ENCODE peak calls at places on chromosomes 6 and 20, in nine cellular contexts. F, I, E, V, J, Z, O, Q and R are unnamed samples.

GRCh38 chr20:53683506-53683905 is 89.9 kb upstream of the ZNF217 start:
- DNase-seq in V (no peak), Z (no peak), E (no peak), F (no peak), O (no peak), I (no peak), J (no peak), Q (no peak), R (no peak)

GRCh38 chr6:35298625-35299140 is 1.1 kb downstream of the DEF6 start:
- DNase-seq in J (no peak), V (no peak), Z (no peak), F (no peak), Q (no peak), O (no peak), E (no peak), I (no peak), R (no peak)

GRCh38 chr6:127897437-127897836 is 3.4 kb downstream of the THEMIS start:
- DNase-seq in Z (no peak), Q (no peak), E (no peak), V (no peak), I (no peak), O (no peak), F (no peak), J (no peak), R (no peak)

GRCh38 chr20:48794360-48794759 is 33.4 kb downstream of the PREX1 start:
- DNase-seq in I (no peak), Q (no peak), V (no peak), J (peak), F (no peak), E (no peak), Z (no peak), O (peak), R (no peak)

GRCh38 chr6:31174378-31174777 is 3.9 kb upstream of the POU5F1 start:
- DNase-seq in Q (no peak), E (no peak), V (no peak), I (no peak), J (no peak), Z (no peak), O (no peak), F (no peak), R (no peak)

GRCh38 chr20:17621229-17621968 is 51.5 kb downstream of the DSTN start:
- DNase-seq in E (no peak), O (no peak), Q (no peak), I (no peak), F (no peak), V (no peak), J (peak), Z (no peak), R (no peak)

GRCh38 chr6:22512716-22513452 is 56.5 kb upstream of the HDGFL1 start:
- DNase-seq in Z (peak), J (no peak), O (no peak), E (no peak), I (no peak), V (no peak), F (no peak), Q (no peak), R (no peak)

GRCh38 chr6:27205375-27206278 is 41.9 kb upstream of the PRSS16 start:
- DNase-seq in E (no peak), J (no peak), Q (no peak), F (no peak), Z (peak), O (no peak), I (no peak), V (no peak), R (no peak)

GRCh38 chr6:33830635-33831240 is 26.9 kb upstream of the MLN start:
- DNase-seq in O (no peak), E (no peak), Z (no peak), Q (no peak), F (no peak), V (no peak), J (no peak), I (no peak), R (no peak)

GRCh38 chr20:51631011-51631950 is 88.8 kb upstream of the NFATC2 start:
- DNase-seq in E (peak), V (peak), J (no peak), O (no peak), Z (peak), F (no peak), Q (no peak), I (no peak), R (peak)

GRCh38 chr6:12656841-12657435 is 59.6 kb upstream of the PHACTR1 start:
- DNase-seq in J (no peak), Z (no peak), V (no peak), O (no peak), I (no peak), F (no peak), Q (no peak), E (no peak), R (no peak)

GRCh38 chr6:5599112-5599511 is 337.8 kb downstream of the FARS2 start:
- DNase-seq in F (no peak), V (no peak), Z (no peak), I (no peak), E (peak), J (no peak), O (no peak), Q (no peak), R (peak)

GRCh38 chr20:1341561-1342265 is 12.8 kb upstream of the SDCBP2 start:
- DNase-seq in Q (no peak), I (no peak), Z (peak), F (peak), E (no peak), V (no peak), J (peak), O (no peak), R (peak)

GRCh38 chr6:118283759-118284158 is 264.3 kb upstream of the PLN start:
- DNase-seq in F (no peak), O (peak), Q (peak), I (no peak), Z (peak), V (no peak), J (no peak), E (no peak), R (no peak)

GRCh38 chr6:3906191-3907019 is 57.2 kb downstream of the FAM50B start:
- DNase-seq in V (no peak), J (no peak), Z (no peak), E (no peak), F (no peak), I (no peak), O (no peak), Q (no peak), R (no peak)

GRCh38 chr20:10591956-10592521 is 81.8 kb downstream of the JAG1 start:
- DNase-seq in Q (no peak), O (no peak), Z (no peak), J (no peak), V (no peak), E (no peak), I (no peak), F (no peak), R (no peak)

GRCh38 chr6:106486236-106486635 is 125.7 kb downstream of the CRYBG1 start:
- DNase-seq in O (no peak), Q (no peak), J (no peak), F (no peak), E (no peak), I (no peak), V (no peak), Z (peak), R (no peak)

DNA sequence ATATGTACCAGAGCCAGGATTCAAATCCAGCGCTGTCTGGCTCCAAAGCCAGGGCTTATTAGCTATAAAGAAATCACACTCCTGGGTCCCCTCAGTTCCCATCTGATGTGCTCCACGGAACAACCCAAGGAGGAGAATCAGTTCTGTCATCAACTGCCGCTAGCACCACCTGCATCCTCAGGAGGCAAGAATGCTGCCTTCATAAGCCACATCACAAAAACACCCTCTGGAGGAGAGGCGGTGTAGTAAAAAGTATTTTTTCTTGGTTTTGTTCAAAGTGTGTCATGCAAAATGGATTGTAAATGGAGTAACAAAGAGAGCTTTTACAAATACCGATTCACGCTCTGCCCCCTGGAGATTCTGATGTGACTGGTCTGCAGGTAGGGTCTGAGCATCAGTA is 57.1 kb downstream of the TNFRSF21 start:
- DNase-seq in E (no peak), I (no peak), J (no peak), V (no peak), O (no peak), F (no peak), Z (no peak), Q (no peak), R (no peak)
- TF ChIP-seq CTCF in E (no peak), I (no peak), J (peak), V (no peak), O (no peak), F (no peak), Z (no peak), Q (no peak), R (no peak)

DNA sequence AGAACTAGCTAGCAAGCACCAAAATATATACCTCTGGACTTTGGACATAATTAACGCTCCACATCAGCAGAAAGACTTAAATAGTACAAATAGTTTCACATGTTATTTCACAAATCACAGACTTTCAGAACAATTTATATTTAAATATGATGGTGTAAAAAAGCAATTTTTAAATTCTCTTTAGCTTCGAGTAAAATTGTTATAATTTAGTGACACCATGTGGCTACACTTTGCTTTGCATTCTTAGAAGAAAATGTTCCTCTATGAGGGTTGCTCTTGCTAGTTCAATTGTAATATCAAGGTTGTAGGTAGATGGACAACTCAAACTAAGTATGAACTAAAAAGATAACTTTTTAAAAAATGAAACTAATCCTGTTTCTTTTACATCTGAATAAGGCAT is 69.0 kb downstream of the BTBD9 start:
- DNase-seq in V (no peak), Q (no peak), I (no peak), O (no peak), F (no peak), J (no peak), E (no peak), Z (no peak), R (no peak)
- TF ChIP-seq CTCF in V (peak), Q (peak), I (no peak), O (no peak), F (peak), J (peak), E (peak), Z (peak), R (peak)

GRCh38 chr6:1554881-1555569 is 54.7 kb upstream of the FOXC1 start:
- DNase-seq in Z (peak), J (peak), E (no peak), F (no peak), Q (peak), V (no peak), O (peak), I (peak), R (no peak)

GRCh38 chr6:1554241-1554880 is 55.4 kb upstream of the FOXC1 start:
- DNase-seq in O (no peak), Z (no peak), J (no peak), I (no peak), Q (no peak), E (no peak), F (no peak), V (no peak), R (no peak)

GRCh38 chr6:1551236-1551635 is 58.5 kb upstream of the FOXC1 start:
- DNase-seq in E (no peak), V (no peak), F (no peak), O (no peak), J (no peak), I (no peak), Q (no peak), Z (no peak), R (no peak)

GRCh38 chr6:1553562-1554088 is 56.1 kb upstream of the FOXC1 start:
- DNase-seq in O (no peak), I (no peak), E (no peak), V (no peak), J (no peak), Z (no peak), Q (no peak), F (no peak), R (no peak)

DNA sequence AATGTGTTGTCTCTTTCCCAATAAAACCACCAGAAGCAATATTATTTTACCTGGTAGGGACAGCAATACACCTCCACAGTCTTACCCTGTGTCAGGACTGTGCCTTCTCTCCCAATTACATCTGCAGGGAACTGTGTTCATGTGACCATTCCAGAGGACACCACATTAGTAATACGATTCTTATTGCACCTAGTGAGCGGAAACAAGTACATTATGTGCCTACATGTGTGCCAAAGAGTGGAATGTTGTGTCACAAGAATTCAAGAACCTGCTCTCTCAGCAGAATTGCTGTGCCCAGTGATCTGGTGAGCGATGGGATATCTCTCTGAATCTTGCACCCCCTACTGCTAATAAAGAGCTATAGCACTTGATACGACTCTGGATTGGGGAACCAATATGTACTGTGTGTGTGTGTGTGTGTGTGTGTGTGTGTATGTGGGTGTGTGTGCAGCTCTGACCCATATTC is 57.4 kb upstream of the FOXC1 start:
- DNase-seq in J (no peak), E (no peak), Q (no peak), Z (peak), F (no peak), I (no peak), V (no peak), O (no peak), R (no peak)
- TF ChIP-seq CTCF in J (peak), E (peak), Q (peak), Z (peak), F (no peak), I (no peak), V (no peak), O (peak), R (peak)

GRCh38 chr20:62952373-62953166 is at the start of gene SLC17A9:
- DNase-seq in V (peak), Q (no peak), J (peak), F (peak), E (no peak), I (peak), O (peak), Z (peak), R (no peak)
- TF ChIP-seq CTCF in V (no peak), Q (no peak), J (peak), F (no peak), E (peak), I (no peak), O (no peak), Z (peak), R (no peak)